ENCODE peak calls at places on chromosomes 7 and 10, in eight cellular contexts. W, O, D, N, G, K, U and V are unnamed samples.

GRCh38 chr7:73345538-73345937 is 17.6 kb downstream of the FKBP6 start:
- DNase-seq in O (no peak), K (no peak), W (no peak), G (no peak), U (no peak), D (no peak), N (no peak), V (no peak)

GRCh38 chr10:8438603-8439002 is 384.1 kb downstream of the GATA3 start:
- DNase-seq in K (no peak), N (no peak), U (no peak), W (no peak), D (no peak), O (no peak), G (no peak), V (no peak)

GRCh38 chr7:25665346-25665745 is 437.1 kb upstream of the NPVF start:
- DNase-seq in U (no peak), D (no peak), G (no peak), W (no peak), O (no peak), N (no peak), K (no peak), V (no peak)

GRCh38 chr10:63711866-63712716 is 190.9 kb downstream of the REEP3 start:
- DNase-seq in D (peak), N (peak), G (peak), W (no peak), K (peak), O (peak), U (no peak), V (no peak)

GRCh38 chr7:26224359-26224758 is 22.8 kb downstream of the CBX3 start:
- DNase-seq in U (no peak), N (no peak), W (no peak), D (no peak), G (no peak), K (no peak), O (no peak), V (no peak)

GRCh38 chr7:16708980-16709379 is 44.6 kb upstream of the TSPAN13 start:
- DNase-seq in N (no peak), K (peak), O (peak), U (no peak), D (peak), W (no peak), G (peak), V (no peak)

GRCh38 chr10:9535744-9536143 is 1481.3 kb downstream of the GATA3 start:
- DNase-seq in G (no peak), W (no peak), K (no peak), U (no peak), D (no peak), N (no peak), O (no peak), V (no peak)

GRCh38 chr7:1593091-1593866 is 23.4 kb upstream of the PSMG3 start:
- DNase-seq in N (no peak), O (no peak), D (no peak), U (no peak), K (no peak), G (no peak), W (no peak), V (no peak)

GRCh38 chr10:96614515-96614914 is 27.7 kb upstream of the TM9SF3 start:
- DNase-seq in N (peak), G (peak), W (no peak), D (peak), K (peak), O (peak), U (no peak), V (no peak)

GRCh38 chr7:100562195-100563099 is 11.3 kb downstream of the SAP25 start:
- DNase-seq in U (no peak), O (no peak), W (no peak), N (no peak), G (no peak), D (no peak), K (no peak), V (no peak)

GRCh38 chr10:84193846-84194423 is 402 bp upstream of the CDHR1 start:
- DNase-seq in U (no peak), N (no peak), W (no peak), G (no peak), O (no peak), D (no peak), K (no peak), V (no peak)

GRCh38 chr7:37494940-37495339 is 46.3 kb upstream of the ELMO1 start:
- DNase-seq in U (no peak), D (no peak), O (no peak), N (no peak), G (no peak), W (no peak), K (no peak), V (no peak)

GRCh38 chr7:10632707-10633106 is 341.0 kb upstream of the PHF14 start:
- DNase-seq in G (no peak), O (no peak), K (no peak), D (no peak), W (no peak), N (no peak), U (no peak), V (no peak)

GRCh38 chr10:129601737-129602136 is 134.7 kb downstream of the MGMT start:
- DNase-seq in G (no peak), W (no peak), O (no peak), N (no peak), U (no peak), K (no peak), D (no peak), V (no peak)

GRCh38 chr10:72221278-72221677 is 5.2 kb upstream of the ASCC1 start:
- DNase-seq in O (no peak), D (no peak), K (no peak), W (no peak), N (no peak), U (no peak), G (no peak), V (no peak)

GRCh38 chr7:115054478-115055122 is 132.7 kb downstream of the MDFIC start:
- DNase-seq in D (no peak), G (no peak), N (no peak), W (no peak), K (no peak), U (no peak), O (no peak), V (no peak)

GRCh38 chr10:69733791-69734261 is 67.9 kb upstream of the COL13A1 start:
- DNase-seq in K (peak), W (no peak), N (no peak), G (peak), O (peak), D (no peak), U (no peak), V (no peak)

GRCh38 chr10:3549118-3549517 is 235.9 kb downstream of the KLF6 start:
- DNase-seq in N (no peak), G (no peak), D (no peak), O (no peak), W (no peak), U (no peak), K (no peak), V (no peak)

GRCh38 chr7:151876899-151877777 is at the start of gene PRKAG2:
- DNase-seq in O (peak), K (no peak), D (no peak), W (peak), N (peak), G (no peak), U (peak), V (peak)

GRCh38 chr10:1578392-1579140 is 158.8 kb downstream of the ADARB2 start:
- DNase-seq in G (no peak), U (no peak), W (no peak), D (no peak), N (no peak), O (no peak), K (no peak), V (no peak)

GRCh38 chr7:127865466-127865865 is 165.8 kb downstream of the LRRC4 start:
- DNase-seq in N (no peak), U (no peak), G (peak), W (no peak), O (peak), K (no peak), D (peak), V (no peak)

GRCh38 chr7:89238156-89238555 is 442.6 kb upstream of the TEX47 start:
- DNase-seq in D (peak), W (no peak), G (no peak), K (peak), O (peak), U (no peak), N (no peak), V (no peak)

GRCh38 chr10:114526497-114527238 is 122.4 kb upstream of the AFAP1L2 start:
- DNase-seq in U (peak), G (peak), D (no peak), O (no peak), W (peak), K (peak), N (peak), V (peak)

GRCh38 chr7:147197006-147197405 is 1080.4 kb downstream of the CNTNAP2 start:
- DNase-seq in N (no peak), D (no peak), O (no peak), G (no peak), K (no peak), U (no peak), W (no peak), V (no peak)

GRCh38 chr7:45162943-45163691 is 5.5 kb downstream of the RAMP3 start:
- DNase-seq in G (no peak), N (no peak), K (no peak), D (no peak), U (no peak), W (no peak), O (no peak), V (no peak)

GRCh38 chr7:106597751-106598619 is 63.0 kb downstream of the CCDC71L start:
- DNase-seq in K (no peak), U (no peak), W (no peak), G (no peak), O (no peak), N (no peak), D (no peak), V (no peak)

GRCh38 chr10:131936756-131937155 is 35.9 kb downstream of the PPP2R2D start:
- DNase-seq in D (no peak), O (no peak), U (no peak), K (no peak), W (no peak), N (no peak), G (no peak), V (no peak)